ENCODE peak calls at places on chromosome 11, in seven cellular contexts. One of them, this sample, is unnamed.

GRCh38 chr11:42407379-42407778 is 904.4 kb upstream of the API5 start:
- DNase-seq in CD8-positive, alpha-beta T cell: no peak
- DNase-seq in fibroblast of mammary gland: no peak
- DNase-seq in right lobe of liver: no peak
- DNase-seq in erythroblast: no peak
- DNase-seq in T-helper 2 cell: peak
- DNase-seq in left cardiac atrium: no peak
- DNase-seq in this sample: no peak

GRCh38 chr11:47932544-47932943 is 47.8 kb upstream of the PTPRJ start:
- DNase-seq in T-helper 2 cell: no peak
- DNase-seq in fibroblast of mammary gland: no peak
- DNase-seq in erythroblast: no peak
- DNase-seq in CD8-positive, alpha-beta T cell: no peak
- DNase-seq in right lobe of liver: no peak
- DNase-seq in left cardiac atrium: no peak
- DNase-seq in this sample: no peak

GRCh38 chr11:32113637-32114203 is 22.8 kb downstream of the RCN1 start:
- DNase-seq in T-helper 2 cell: no peak
- DNase-seq in CD8-positive, alpha-beta T cell: no peak
- DNase-seq in erythroblast: no peak
- DNase-seq in fibroblast of mammary gland: peak
- DNase-seq in left cardiac atrium: no peak
- DNase-seq in right lobe of liver: no peak
- DNase-seq in this sample: no peak

GRCh38 chr11:2102132-2102882 is 36.9 kb downstream of the IGF2 start:
- DNase-seq in left cardiac atrium: no peak
- DNase-seq in CD8-positive, alpha-beta T cell: no peak
- DNase-seq in T-helper 2 cell: no peak
- DNase-seq in erythroblast: no peak
- DNase-seq in fibroblast of mammary gland: no peak
- DNase-seq in right lobe of liver: peak
- DNase-seq in this sample: no peak

GRCh38 chr11:46143049-46143806 is 22.0 kb upstream of the PHF21A start:
- DNase-seq in erythroblast: no peak
- DNase-seq in left cardiac atrium: no peak
- DNase-seq in right lobe of liver: no peak
- DNase-seq in fibroblast of mammary gland: no peak
- DNase-seq in T-helper 2 cell: no peak
- DNase-seq in CD8-positive, alpha-beta T cell: no peak
- DNase-seq in this sample: no peak

GRCh38 chr11:135033545-135033944 is 621.5 kb upstream of the B3GAT1 start:
- DNase-seq in T-helper 2 cell: no peak
- DNase-seq in CD8-positive, alpha-beta T cell: no peak
- DNase-seq in left cardiac atrium: no peak
- DNase-seq in right lobe of liver: no peak
- DNase-seq in fibroblast of mammary gland: no peak
- DNase-seq in erythroblast: no peak
- DNase-seq in this sample: no peak

GRCh38 chr11:75510011-75510595 is 15.6 kb downstream of the GDPD5 start:
- DNase-seq in right lobe of liver: no peak
- DNase-seq in CD8-positive, alpha-beta T cell: no peak
- DNase-seq in erythroblast: no peak
- DNase-seq in T-helper 2 cell: no peak
- DNase-seq in fibroblast of mammary gland: no peak
- DNase-seq in left cardiac atrium: no peak
- DNase-seq in this sample: no peak

GRCh38 chr11:95279921-95280861 is 49.2 kb upstream of the SESN3 start:
- DNase-seq in CD8-positive, alpha-beta T cell: no peak
- DNase-seq in right lobe of liver: no peak
- DNase-seq in T-helper 2 cell: no peak
- DNase-seq in fibroblast of mammary gland: no peak
- DNase-seq in left cardiac atrium: peak
- DNase-seq in erythroblast: no peak
- DNase-seq in this sample: no peak

GRCh38 chr11:67626970-67627369 is 2.8 kb downstream of the NUDT8 start:
- DNase-seq in erythroblast: no peak
- DNase-seq in fibroblast of mammary gland: no peak
- DNase-seq in left cardiac atrium: peak
- DNase-seq in CD8-positive, alpha-beta T cell: no peak
- DNase-seq in T-helper 2 cell: no peak
- DNase-seq in right lobe of liver: no peak
- DNase-seq in this sample: no peak

GRCh38 chr11:9251306-9251705 is 13.8 kb downstream of the DENND5A start:
- DNase-seq in right lobe of liver: no peak
- DNase-seq in CD8-positive, alpha-beta T cell: no peak
- DNase-seq in left cardiac atrium: no peak
- DNase-seq in fibroblast of mammary gland: no peak
- DNase-seq in T-helper 2 cell: peak
- DNase-seq in erythroblast: no peak
- DNase-seq in this sample: no peak

GRCh38 chr11:33779849-33780528 is 5.7 kb upstream of the FBXO3 start:
- DNase-seq in CD8-positive, alpha-beta T cell: no peak
- DNase-seq in fibroblast of mammary gland: peak
- DNase-seq in erythroblast: no peak
- DNase-seq in right lobe of liver: no peak
- DNase-seq in left cardiac atrium: no peak
- DNase-seq in T-helper 2 cell: no peak
- DNase-seq in this sample: no peak

GRCh38 chr11:97506360-97506759 is 1116.5 kb downstream of the JRKL start:
- DNase-seq in CD8-positive, alpha-beta T cell: no peak
- DNase-seq in fibroblast of mammary gland: no peak
- DNase-seq in left cardiac atrium: no peak
- DNase-seq in right lobe of liver: no peak
- DNase-seq in erythroblast: no peak
- DNase-seq in T-helper 2 cell: no peak
- DNase-seq in this sample: no peak

GRCh38 chr11:1873048-1873812 is 18.5 kb downstream of the PRR33 start:
- DNase-seq in erythroblast: no peak
- DNase-seq in left cardiac atrium: peak
- DNase-seq in fibroblast of mammary gland: peak
- DNase-seq in T-helper 2 cell: no peak
- DNase-seq in CD8-positive, alpha-beta T cell: no peak
- DNase-seq in right lobe of liver: peak
- DNase-seq in this sample: no peak

This sample was measured in T-helper 9 cell.